ENCODE peak calls at places on chromosomes 2 and 18, in six cellular contexts. One of them, this sample, is unnamed.

GRCh38 chr18:48295586-48296311 is 113.4 kb downstream of the ZBTB7C start:
- DNase-seq in K562: no peak
- DNase-seq in HCT116: no peak
- DNase-seq in HepG2: peak; percentile 3
- DNase-seq in GM12878: no peak
- DNase-seq in H1: no peak
- DNase-seq in this sample: peak; percentile 47

GRCh38 chr2:47237375-47238357 is 82.6 kb upstream of the STPG4 start:
- DNase-seq in K562: peak; percentile 70
- DNase-seq in HCT116: no peak
- DNase-seq in HepG2: no peak
- DNase-seq in GM12878: no peak
- DNase-seq in H1: peak; percentile 36
- DNase-seq in this sample: peak; percentile 66

GRCh38 chr2:164954186-164954585 is 1.1 kb downstream of the SLC38A11 start:
- DNase-seq in K562: no peak
- DNase-seq in HCT116: no peak
- DNase-seq in HepG2: no peak
- DNase-seq in GM12878: no peak
- DNase-seq in H1: no peak
- DNase-seq in this sample: peak; percentile 11

GRCh38 chr2:175180701-175181103 is 808 bp downstream of the ATP5MC3 start:
- DNase-seq in K562: peak; percentile 47
- DNase-seq in HCT116: no peak
- DNase-seq in HepG2: peak; percentile 58
- DNase-seq in GM12878: no peak
- DNase-seq in H1: no peak
- DNase-seq in this sample: peak; percentile 47

GRCh38 chr2:55518846-55519167 is 711 bp upstream of the CFAP36 start:
- DNase-seq in K562: peak; percentile 14
- DNase-seq in HCT116: no peak
- DNase-seq in HepG2: peak; percentile 12
- DNase-seq in GM12878: no peak
- DNase-seq in H1: no peak
- DNase-seq in this sample: peak; percentile 55

GRCh38 chr2:223978451-223978850 is 21.2 kb downstream of the MRPL44 start:
- DNase-seq in K562: no peak
- DNase-seq in HCT116: no peak
- DNase-seq in HepG2: no peak
- DNase-seq in GM12878: no peak
- DNase-seq in H1: no peak
- DNase-seq in this sample: no peak

GRCh38 chr2:77521931-77522470 is at the start of gene LRRTM4:
- DNase-seq in K562: no peak
- DNase-seq in HCT116: no peak
- DNase-seq in HepG2: no peak
- DNase-seq in GM12878: no peak
- DNase-seq in H1: no peak
- DNase-seq in this sample: peak; percentile 33

GRCh38 chr2:309148-309969 is 21.5 kb upstream of the ALKAL2 start:
- DNase-seq in K562: peak; percentile 25
- DNase-seq in HCT116: no peak
- DNase-seq in HepG2: no peak
- DNase-seq in GM12878: no peak
- DNase-seq in H1: peak; percentile 64
- DNase-seq in this sample: no peak

GRCh38 chr2:42622943-42623676 is 54.7 kb downstream of the MTA3 start:
- DNase-seq in K562: no peak
- DNase-seq in HCT116: no peak
- DNase-seq in HepG2: no peak
- DNase-seq in GM12878: no peak
- DNase-seq in H1: no peak
- DNase-seq in this sample: no peak

GRCh38 chr18:3402962-3403585 is 46.9 kb upstream of the TGIF1 start:
- DNase-seq in K562: no peak
- DNase-seq in HCT116: no peak
- DNase-seq in HepG2: no peak
- DNase-seq in GM12878: no peak
- DNase-seq in H1: no peak
- DNase-seq in this sample: peak; percentile 28

GRCh38 chr2:150271952-150272351 is 215.5 kb downstream of the RND3 start:
- DNase-seq in K562: no peak
- DNase-seq in HCT116: no peak
- DNase-seq in HepG2: no peak
- DNase-seq in GM12878: no peak
- DNase-seq in H1: no peak
- DNase-seq in this sample: no peak

GRCh38 chr2:212773808-212774339 is 235.3 kb upstream of the ERBB4 start:
- DNase-seq in K562: no peak
- DNase-seq in HCT116: no peak
- DNase-seq in HepG2: no peak
- DNase-seq in GM12878: no peak
- DNase-seq in H1: no peak
- DNase-seq in this sample: no peak

GRCh38 chr2:113102133-113102532 is 25.3 kb upstream of the IL1RN start:
- DNase-seq in K562: no peak
- DNase-seq in HCT116: no peak
- DNase-seq in HepG2: no peak
- DNase-seq in GM12878: no peak
- DNase-seq in H1: no peak
- DNase-seq in this sample: no peak

GRCh38 chr2:11168488-11168887 is 13.2 kb downstream of the SLC66A3 start:
- DNase-seq in K562: no peak
- DNase-seq in HCT116: no peak
- DNase-seq in HepG2: no peak
- DNase-seq in GM12878: no peak
- DNase-seq in H1: no peak
- DNase-seq in this sample: peak; percentile 39
- TF ChIP-seq YY1 in K562: no peak
- TF ChIP-seq YY1 in HCT116: no peak
- TF ChIP-seq YY1 in HepG2: no peak
- TF ChIP-seq YY1 in GM12878: no peak
- TF ChIP-seq YY1 in H1: no peak
- TF ChIP-seq YY1 in this sample: no peak

DNA sequence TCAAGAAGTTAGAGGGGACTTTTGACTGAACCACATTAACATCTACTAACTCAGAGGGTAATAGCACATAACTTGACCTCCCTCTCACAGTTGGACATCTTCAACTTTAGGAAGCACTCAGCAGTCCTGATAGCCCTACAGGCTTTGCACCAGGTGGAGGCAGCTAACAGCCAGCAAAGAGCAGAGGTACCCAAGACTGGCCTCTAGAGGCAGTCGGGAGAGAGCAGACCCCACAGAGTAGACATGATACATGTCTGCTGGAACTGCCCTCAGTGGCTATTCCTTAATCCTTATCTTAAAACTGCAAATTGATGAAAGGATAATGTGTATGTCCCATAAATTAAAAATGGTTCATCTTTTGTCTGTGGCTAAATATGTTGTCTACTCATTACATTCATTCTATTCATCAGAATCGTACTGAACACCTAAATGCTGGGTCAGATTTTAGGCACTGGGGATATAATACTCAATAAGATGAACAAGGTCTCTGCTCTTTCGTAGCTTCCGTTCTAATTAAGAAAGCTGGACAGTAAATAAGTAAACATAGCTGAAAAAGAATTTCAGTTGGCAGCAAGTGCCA is 49.8 kb downstream of the CAB39 start:
- DNase-seq in K562: peak; percentile 34
- DNase-seq in HCT116: no peak
- DNase-seq in HepG2: peak; percentile 65
- DNase-seq in GM12878: no peak
- DNase-seq in H1: peak; percentile 10
- DNase-seq in this sample: peak; percentile 50
- TF ChIP-seq MAX in K562: no peak
- TF ChIP-seq MAX in HCT116: no peak
- TF ChIP-seq MAX in HepG2: no peak
- TF ChIP-seq MAX in GM12878: no peak
- TF ChIP-seq MAX in H1: no peak
- TF ChIP-seq MAX in this sample: no peak

GRCh38 chr18:22728016-22728415 is 205.1 kb upstream of the RBBP8 start:
- DNase-seq in K562: no peak
- DNase-seq in HCT116: no peak
- DNase-seq in HepG2: no peak
- DNase-seq in GM12878: no peak
- DNase-seq in H1: no peak
- DNase-seq in this sample: no peak

GRCh38 chr18:22726469-22726868 is 206.7 kb upstream of the RBBP8 start:
- DNase-seq in K562: no peak
- DNase-seq in HCT116: no peak
- DNase-seq in HepG2: no peak
- DNase-seq in GM12878: no peak
- DNase-seq in H1: no peak
- DNase-seq in this sample: no peak

GRCh38 chr18:22723741-22724140 is 209.4 kb upstream of the RBBP8 start:
- DNase-seq in K562: no peak
- DNase-seq in HCT116: no peak
- DNase-seq in HepG2: no peak
- DNase-seq in GM12878: no peak
- DNase-seq in H1: no peak
- DNase-seq in this sample: no peak

GRCh38 chr18:22731398-22731797 is 201.7 kb upstream of the RBBP8 start:
- DNase-seq in K562: no peak
- DNase-seq in HCT116: no peak
- DNase-seq in HepG2: no peak
- DNase-seq in GM12878: no peak
- DNase-seq in H1: no peak
- DNase-seq in this sample: no peak

GRCh38 chr18:22728481-22729105 is 204.5 kb upstream of the RBBP8 start:
- DNase-seq in K562: no peak
- DNase-seq in HCT116: no peak
- DNase-seq in HepG2: no peak
- DNase-seq in GM12878: no peak
- DNase-seq in H1: no peak
- DNase-seq in this sample: no peak
- TF ChIP-seq YY1 in K562: no peak
- TF ChIP-seq YY1 in HCT116: no peak
- TF ChIP-seq YY1 in HepG2: no peak
- TF ChIP-seq YY1 in GM12878: no peak
- TF ChIP-seq YY1 in H1: no peak
- TF ChIP-seq YY1 in this sample: no peak

GRCh38 chr2:215966951-215967350 is 46.4 kb downstream of the MREG start:
- DNase-seq in K562: no peak
- DNase-seq in HCT116: no peak
- DNase-seq in HepG2: no peak
- DNase-seq in GM12878: no peak
- DNase-seq in H1: no peak
- DNase-seq in this sample: peak; percentile 29

GRCh38 chr2:215966274-215966673 is 47.1 kb downstream of the MREG start:
- DNase-seq in K562: no peak
- DNase-seq in HCT116: no peak
- DNase-seq in HepG2: no peak
- DNase-seq in GM12878: no peak
- DNase-seq in H1: no peak
- DNase-seq in this sample: no peak

GRCh38 chr2:215969131-215969841 is 44.1 kb downstream of the MREG start:
- DNase-seq in K562: no peak
- DNase-seq in HCT116: no peak
- DNase-seq in HepG2: no peak
- DNase-seq in GM12878: no peak
- DNase-seq in H1: no peak
- DNase-seq in this sample: no peak

GRCh38 chr2:215968499-215968898 is 44.9 kb downstream of the MREG start:
- DNase-seq in K562: no peak
- DNase-seq in HCT116: no peak
- DNase-seq in HepG2: no peak
- DNase-seq in GM12878: no peak
- DNase-seq in H1: no peak
- DNase-seq in this sample: no peak

GRCh38 chr2:215967590-215968373 is 45.6 kb downstream of the MREG start:
- DNase-seq in K562: no peak
- DNase-seq in HCT116: no peak
- DNase-seq in HepG2: no peak
- DNase-seq in GM12878: no peak
- DNase-seq in H1: no peak
- DNase-seq in this sample: no peak
- TF ChIP-seq MAX in K562: no peak
- TF ChIP-seq MAX in HCT116: no peak
- TF ChIP-seq MAX in HepG2: no peak
- TF ChIP-seq MAX in GM12878: no peak
- TF ChIP-seq MAX in H1: no peak
- TF ChIP-seq MAX in this sample: no peak

DNA sequence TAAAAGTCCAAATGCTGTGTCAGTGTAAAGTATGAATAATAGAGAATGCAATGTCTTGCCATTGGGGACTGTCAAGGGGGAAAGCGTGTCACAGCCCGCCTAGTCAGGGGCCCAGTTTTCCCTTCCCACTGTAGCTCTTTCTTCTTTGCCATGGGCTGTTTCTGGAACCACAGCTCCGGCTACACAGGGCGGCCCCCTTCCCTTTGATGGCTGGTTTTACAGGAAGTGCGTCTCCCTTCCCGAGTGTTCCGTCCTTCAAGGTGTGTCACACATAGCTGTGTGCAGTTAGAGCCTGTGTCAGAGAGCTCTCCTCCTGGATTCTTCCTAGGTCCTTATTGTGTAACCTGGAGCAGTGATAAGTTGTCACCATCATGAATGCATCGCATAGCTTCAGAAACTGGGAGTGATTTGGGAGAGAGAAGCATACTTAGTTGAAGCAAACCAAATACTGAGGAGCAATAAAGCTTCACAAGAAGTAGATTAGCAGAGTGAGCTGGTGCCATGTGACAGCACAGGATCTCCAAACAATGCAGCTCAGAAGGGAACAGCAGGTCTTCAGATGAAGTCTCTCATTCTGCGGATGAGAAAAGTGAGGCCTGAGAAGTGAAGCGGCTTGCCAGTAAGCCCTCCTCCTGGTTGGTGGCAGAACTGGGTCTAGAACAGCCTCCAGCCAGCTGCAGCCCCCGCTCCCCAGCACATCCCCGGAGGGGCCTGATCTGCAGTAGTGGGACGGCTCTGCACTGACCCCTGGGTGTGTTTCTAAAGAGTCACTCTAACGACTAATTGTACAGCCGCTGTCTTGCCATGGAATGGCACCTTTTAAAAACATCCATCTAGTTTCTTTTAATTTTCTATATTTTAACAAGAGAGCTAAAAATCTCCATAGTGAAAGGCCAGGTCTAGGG is 81.7 kb downstream of the MTCL1 start:
- DNase-seq in K562: no peak
- DNase-seq in HCT116: no peak
- DNase-seq in HepG2: no peak
- DNase-seq in GM12878: no peak
- DNase-seq in H1: no peak
- DNase-seq in this sample: peak; percentile 57
- TF ChIP-seq YY1 in K562: no peak
- TF ChIP-seq YY1 in HCT116: no peak
- TF ChIP-seq YY1 in HepG2: no peak
- TF ChIP-seq YY1 in GM12878: no peak
- TF ChIP-seq YY1 in H1: no peak
- TF ChIP-seq YY1 in this sample: no peak

GRCh38 chr2:173568054-173568453 is 213.4 kb downstream of the CDCA7 start:
- DNase-seq in K562: peak; percentile 29
- DNase-seq in HCT116: peak; percentile 37
- DNase-seq in HepG2: peak; percentile 23
- DNase-seq in GM12878: no peak
- DNase-seq in H1: peak; percentile 31
- DNase-seq in this sample: peak; percentile 6
- TF ChIP-seq MAX in K562: no peak
- TF ChIP-seq MAX in HCT116: no peak
- TF ChIP-seq MAX in HepG2: no peak
- TF ChIP-seq MAX in GM12878: no peak
- TF ChIP-seq MAX in H1: no peak
- TF ChIP-seq MAX in this sample: no peak

This sample was measured in SK-N-SH.